ENCODE peak calls at places on chromosomes 13 and 19, in seven cellular contexts. K is SW480, O is PC-9, D is KBM-7, S is BE2C, L is brain microvascular endothelial cell, M is GF-D8. R is an unnamed sample.

GRCh38 chr19:15112385-15112784 is 5.2 kb downstream of the SYDE1 start:
- DNase-seq in O (no peak), M (no peak), L (no peak), S (no peak), K (peak; percentile 20), D (no peak), R (no peak)

GRCh38 chr13:59391696-59392095 is 772.0 kb downstream of the DIAPH3 start:
- DNase-seq in O (peak; percentile 14), D (peak; percentile 89), M (peak; percentile 54), L (peak; percentile 77), K (peak; percentile 46), S (peak; percentile 73), R (no peak)

GRCh38 chr13:67878376-67878775 is 648.2 kb upstream of the PCDH9 start:
- DNase-seq in D (no peak), M (no peak), O (no peak), L (no peak), S (no peak), K (no peak), R (no peak)

GRCh38 chr13:51158923-51159322 is 47.8 kb upstream of the C13orf42 start:
- DNase-seq in D (no peak), M (no peak), O (no peak), L (no peak), K (no peak), S (no peak), R (no peak)

GRCh38 chr19:10286803-10287737 is at the start of gene ICAM4:
- DNase-seq in M (peak; percentile 93), K (no peak), S (peak; percentile 75), D (peak; percentile 92), O (no peak), L (no peak), R (peak; percentile 75)

GRCh38 chr13:106513025-106513424 is 22.4 kb downstream of the EFNB2 start:
- DNase-seq in S (no peak), K (peak; percentile 48), O (no peak), M (no peak), L (peak; percentile 29), D (no peak), R (no peak)

GRCh38 chr13:51874651-51875050 is 12.9 kb downstream of the CCDC70 start:
- DNase-seq in O (no peak), M (no peak), K (no peak), L (no peak), D (no peak), S (no peak), R (no peak)

GRCh38 chr19:39506944-39507714 is 7.8 kb upstream of the SELENOV start:
- DNase-seq in D (peak; percentile 85), S (peak; percentile 82), M (peak; percentile 68), O (peak; percentile 72), K (peak; percentile 91), L (peak; percentile 41), R (peak; percentile 39)

R was measured in mesothelial cell of epicardium.